ENCODE peak calls at places on chromosome 10, in six cellular contexts. U is psoas muscle, Q is choroid plexus epithelial cell, S is GM13977, D is ovary, N is neural progenitor cell. T is an unnamed sample.
A peak's percentile ranks its signal among the peaks of the same experiment; 100 is the strongest.

GRCh38 chr10:49010295-49010694 is 70.7 kb upstream of the LRRC18 start:
- DNase-seq in S (no peak), U (no peak), Q (no peak), D (no peak), N (no peak), T (no peak)

GRCh38 chr10:33612551-33612950 is 278.1 kb upstream of the NRP1 start:
- DNase-seq in N (no peak), U (no peak), S (no peak), Q (peak; percentile 93), D (no peak), T (no peak)

GRCh38 chr10:95683966-95684365 is 9.8 kb downstream of the TCTN3 start:
- DNase-seq in D (no peak), Q (no peak), U (no peak), S (no peak), N (no peak), T (no peak)

GRCh38 chr10:111600772-111601171 is 523.9 kb downstream of the ADRA2A start:
- DNase-seq in D (no peak), U (peak; percentile 7), N (peak; percentile 18), S (no peak), Q (no peak), T (no peak)

GRCh38 chr10:70174058-70174741 is 3.9 kb upstream of the SAR1A start:
- DNase-seq in S (no peak), N (no peak), U (no peak), D (no peak), Q (no peak), T (no peak)

GRCh38 chr10:68364101-68364886 is 31.6 kb upstream of the PBLD start:
- DNase-seq in U (no peak), D (no peak), N (no peak), S (no peak), Q (no peak), T (no peak)

GRCh38 chr10:4717670-4718069 is 108.3 kb upstream of the AKR1E2 start:
- DNase-seq in S (no peak), U (no peak), Q (no peak), N (peak; percentile 11), D (no peak), T (no peak)

GRCh38 chr10:109022417-109023049 is 900.8 kb downstream of the XPNPEP1 start:
- DNase-seq in N (no peak), Q (no peak), D (no peak), S (no peak), U (no peak), T (no peak)

GRCh38 chr10:64648915-64649314 is 1127.7 kb downstream of the REEP3 start:
- DNase-seq in N (peak; percentile 41), U (no peak), D (no peak), S (no peak), Q (no peak), T (no peak)

GRCh38 chr10:88089498-88089897 is 226.1 kb downstream of the PTEN start:
- DNase-seq in N (no peak), Q (no peak), S (no peak), U (no peak), D (no peak), T (no peak)

GRCh38 chr10:3080608-3081007 is 13.3 kb downstream of the PFKP start:
- DNase-seq in N (no peak), S (no peak), U (no peak), Q (no peak), D (no peak), T (no peak)
- TF ChIP-seq CTCF in N (no peak), S (no peak), U (peak; percentile 35), Q (peak; percentile 22), D (no peak), T (no peak)

DNA sequence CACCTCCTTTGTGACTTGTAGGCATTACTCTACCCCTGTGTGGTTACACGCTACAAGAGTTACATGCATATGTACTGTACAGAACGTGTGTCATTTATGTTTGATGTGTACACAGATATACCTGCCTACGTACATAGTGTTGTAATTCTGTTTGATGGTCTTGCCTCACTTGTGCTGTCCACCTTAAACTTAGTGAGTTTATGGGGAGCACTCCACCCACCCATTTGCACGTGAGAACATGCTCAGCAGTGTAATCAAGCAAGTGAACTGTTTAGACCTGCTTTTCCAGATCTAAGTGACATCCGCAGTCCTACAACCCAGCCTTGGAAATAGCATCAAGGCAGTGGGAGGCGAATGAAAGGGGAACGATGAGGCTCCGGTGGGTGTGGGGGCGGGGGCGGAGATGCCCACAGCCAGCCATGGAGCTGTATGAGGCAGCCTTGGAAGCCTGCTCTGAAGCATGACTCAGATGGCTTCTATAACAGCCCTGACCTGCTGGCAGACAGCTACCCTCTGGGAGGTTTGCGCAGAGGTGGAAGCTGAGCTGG is 52.1 kb downstream of the SUFU start:
- DNase-seq in Q (peak; percentile 69), U (peak; percentile 58), D (no peak), N (no peak), S (no peak), T (no peak)
- TF ChIP-seq CTCF in Q (no peak), U (no peak), D (no peak), N (no peak), S (no peak), T (no peak)

GRCh38 chr10:44961231-44961571 is 1.6 kb downstream of the RASSF4 start:
- DNase-seq in D (no peak), N (no peak), U (no peak), Q (no peak), S (no peak), T (peak; percentile 52)

GRCh38 chr10:44961931-44962750 is 2.5 kb downstream of the RASSF4 start:
- DNase-seq in U (no peak), N (no peak), D (no peak), S (no peak), Q (no peak), T (peak; percentile 53)

GRCh38 chr10:44965104-44965503 is 5.5 kb downstream of the RASSF4 start:
- DNase-seq in D (no peak), Q (no peak), S (peak; percentile 1), U (no peak), N (no peak), T (no peak)

GRCh38 chr10:44963772-44964633 is 4.4 kb downstream of the RASSF4 start:
- DNase-seq in N (peak; percentile 89), S (peak; percentile 13), U (peak; percentile 81), D (no peak), Q (no peak), T (peak; percentile 68)

DNA sequence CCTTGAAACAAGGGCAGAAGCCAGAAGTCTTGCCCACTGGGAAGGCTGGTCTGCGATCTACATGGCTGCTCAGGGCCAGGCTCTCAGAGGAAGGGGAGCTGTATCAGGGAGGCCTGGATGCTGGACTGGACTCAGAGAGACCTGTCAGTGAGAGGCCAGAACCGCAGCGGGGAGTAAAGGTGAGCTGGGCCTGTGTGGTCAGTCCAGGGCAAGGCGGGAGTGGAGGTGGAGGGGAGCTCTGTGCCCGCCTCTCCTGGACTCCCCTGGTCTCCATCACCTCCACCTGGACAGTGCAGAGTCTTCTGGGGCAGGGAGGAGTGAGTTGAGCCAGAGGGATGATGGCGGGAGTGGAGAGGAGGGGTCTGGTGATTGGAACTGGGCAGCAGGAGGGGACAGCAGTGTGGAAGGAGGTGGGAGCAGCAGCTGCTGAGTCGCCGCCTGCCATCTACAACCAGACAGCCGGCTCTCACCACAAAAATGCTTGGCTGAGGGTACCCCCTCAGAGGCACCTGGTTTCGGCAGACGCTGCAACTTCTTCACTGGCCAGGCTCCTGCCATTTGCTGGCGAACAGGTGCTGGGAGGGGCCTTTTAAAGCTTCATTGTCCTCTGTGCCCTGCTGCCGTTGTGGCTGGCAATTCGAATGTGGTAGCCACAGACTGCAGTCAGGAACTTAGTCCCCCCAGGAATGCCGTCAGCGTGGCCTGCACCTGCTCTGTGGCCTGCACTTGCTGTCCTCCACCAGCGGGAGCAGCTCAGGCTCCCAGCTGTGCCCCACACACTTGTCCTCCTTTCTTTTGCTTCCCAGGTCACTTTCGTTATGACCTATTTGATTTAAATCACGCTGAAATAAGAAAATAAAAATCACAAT is 3.5 kb downstream of the RASSF4 start:
- DNase-seq in S (peak; percentile 4), D (no peak), U (peak; percentile 76), Q (no peak), N (peak; percentile 76), T (peak; percentile 60)
- TF ChIP-seq CTCF in S (peak; percentile 29), D (no peak), U (peak; percentile 54), Q (peak; percentile 24), N (peak; percentile 42), T (peak; percentile 67)

GRCh38 chr10:125448596-125448995 is 234.4 kb downstream of the TEX36 start:
- DNase-seq in N (peak; percentile 70), D (no peak), U (no peak), Q (peak; percentile 6), S (no peak), T (no peak)
- TF ChIP-seq CTCF in N (peak; percentile 73), D (no peak), U (peak; percentile 6), Q (peak; percentile 56), S (peak; percentile 48), T (peak; percentile 67)

DNA sequence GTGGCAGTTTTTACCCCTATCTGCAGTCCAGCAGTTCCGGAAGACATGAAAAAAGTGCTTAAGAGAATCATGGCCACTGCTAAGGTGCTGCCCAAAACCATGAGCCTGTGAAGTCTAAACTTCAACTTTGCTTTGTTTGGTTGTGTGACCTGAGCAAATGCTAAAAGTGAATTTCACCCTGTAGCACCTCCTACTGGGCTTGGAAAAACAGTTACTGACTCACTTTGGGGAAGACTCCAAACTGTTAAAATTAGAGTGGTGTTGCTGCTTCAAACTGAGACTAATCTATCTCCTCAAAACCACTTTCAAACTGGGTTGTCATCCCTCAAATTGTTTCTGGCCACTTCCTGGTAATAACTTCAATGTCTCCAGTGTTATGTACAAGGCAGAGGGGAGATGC is 21.3 kb downstream of the MKX start:
- DNase-seq in S (no peak), Q (no peak), D (no peak), N (peak; percentile 27), U (no peak), T (no peak)
- TF ChIP-seq CTCF in S (peak; percentile 12), Q (peak; percentile 32), D (no peak), N (peak; percentile 55), U (no peak), T (peak; percentile 48)